ENCODE peak calls at places on chromosomes 16 and 17, in five cellular contexts. O, K, T, A and J are unnamed samples.

GRCh38 chr16:89721644-89722391 is 481 bp downstream of the ZNF276 start:
- DNase-seq in T (peak), A (peak), O (peak), K (peak), J (no peak)

GRCh38 chr16:27232061-27232841 is 28.9 kb downstream of the KDM8 start:
- DNase-seq in A (no peak), O (peak), T (no peak), K (no peak), J (no peak)

GRCh38 chr17:1714488-1714979 is 4.4 kb upstream of the TLCD2 start:
- DNase-seq in O (no peak), T (peak), A (peak), K (peak), J (peak)

GRCh38 chr16:80231118-80231515 is 309.7 kb upstream of the DYNLRB2 start:
- DNase-seq in T (peak), O (no peak), A (peak), K (peak), J (no peak)

GRCh38 chr17:28227278-28228108 is 91.5 kb upstream of the TMEM97 start:
- DNase-seq in T (no peak), A (no peak), O (peak), K (peak), J (no peak)

GRCh38 chr17:31511176-31511540 is 119.7 kb downstream of the RAB11FIP4 start:
- DNase-seq in A (no peak), T (no peak), O (no peak), K (no peak), J (no peak)

GRCh38 chr17:29588017-29588557 is 1.4 kb downstream of the GIT1 start:
- DNase-seq in A (no peak), K (no peak), T (no peak), O (no peak), J (no peak)

GRCh38 chr17:37134050-37134449 is 185.3 kb downstream of the AATF start:
- DNase-seq in A (no peak), O (no peak), K (no peak), T (peak), J (no peak)

GRCh38 chr16:81293909-81294802 is 20.6 kb upstream of the GAN start:
- DNase-seq in O (no peak), A (no peak), K (no peak), T (peak), J (no peak)

GRCh38 chr16:58366247-58367031 is 25.8 kb upstream of the GINS3 start:
- DNase-seq in A (peak), K (peak), T (peak), O (no peak), J (peak)

GRCh38 chr16:13552062-13552959 is 367.6 kb upstream of the ERCC4 start:
- DNase-seq in K (no peak), A (no peak), T (no peak), O (no peak), J (no peak)

GRCh38 chr17:32127156-32127897 is 15.0 kb upstream of the RHOT1 start:
- DNase-seq in K (peak), O (peak), A (peak), T (peak), J (no peak)

GRCh38 chr16:5069048-5069447 is 2.6 kb upstream of the ALG1 start:
- DNase-seq in K (no peak), T (no peak), A (no peak), O (no peak), J (no peak)

GRCh38 chr16:11414815-11415775 is 69.8 kb downstream of the RMI2 start:
- DNase-seq in K (no peak), A (no peak), T (no peak), O (no peak), J (no peak)

GRCh38 chr16:47604306-47604705 is 143.2 kb downstream of the PHKB start:
- DNase-seq in A (peak), T (no peak), K (no peak), O (no peak), J (no peak)

GRCh38 chr16:77336637-77337036 is 98.2 kb downstream of the ADAMTS18 start:
- DNase-seq in T (no peak), O (no peak), K (peak), A (no peak), J (no peak)

GRCh38 chr16:61831351-61831933 is 204.8 kb downstream of the CDH8 start:
- DNase-seq in A (peak), O (no peak), T (no peak), K (no peak), J (no peak)

GRCh38 chr17:50840311-50840851 is 5.0 kb downstream of the WFIKKN2 start:
- DNase-seq in O (no peak), A (no peak), K (no peak), T (no peak), J (no peak)

GRCh38 chr17:2173005-2173404 is 118.1 kb downstream of the HIC1 start:
- DNase-seq in K (peak), A (peak), O (no peak), T (peak), J (no peak)

GRCh38 chr17:4520881-4521600 is 22.4 kb downstream of the SPNS2 start:
- DNase-seq in O (no peak), A (peak), K (no peak), T (peak), J (peak)

GRCh38 chr17:59026176-59026939 is 80.3 kb downstream of the TRIM37 start:
- DNase-seq in A (no peak), O (no peak), T (no peak), K (no peak), J (no peak)

GRCh38 chr16:77840623-77841274 is 52.4 kb downstream of the VAT1L start:
- DNase-seq in A (peak), T (peak), K (peak), O (no peak), J (no peak)

GRCh38 chr17:39018267-39019134 is 51.3 kb upstream of the FBXO47 start:
- DNase-seq in K (no peak), A (no peak), T (no peak), O (no peak), J (no peak)

GRCh38 chr16:11497851-11498289 is 88.8 kb downstream of the LITAF start:
- DNase-seq in A (peak), K (peak), T (peak), O (no peak), J (no peak)

DNA sequence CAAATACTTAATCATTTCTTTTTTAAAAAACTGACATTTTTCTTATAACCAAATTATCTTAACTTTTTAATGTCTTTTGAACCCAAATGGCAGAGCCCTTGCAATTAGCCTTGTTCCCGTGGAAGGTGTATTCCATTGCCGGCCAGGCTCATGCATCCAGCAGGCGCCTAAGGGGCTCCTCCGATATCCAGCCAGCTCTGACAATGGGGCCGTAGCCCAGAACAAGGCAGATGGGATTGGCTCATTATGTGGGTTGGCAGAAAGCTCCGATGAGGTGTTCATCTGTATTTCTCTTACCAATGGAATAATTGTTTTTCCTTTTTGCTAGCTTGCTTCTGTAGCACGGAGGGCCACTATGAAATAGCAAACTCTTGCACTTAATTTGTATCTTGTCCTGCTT is 208.2 kb upstream of the CHMP6 start:
- DNase-seq in O (no peak), K (no peak), T (no peak), A (peak), J (no peak)
- H3K4me3 ChIP-seq in O (no peak), K (no peak), T (no peak), A (no peak), J (no peak)

DNA sequence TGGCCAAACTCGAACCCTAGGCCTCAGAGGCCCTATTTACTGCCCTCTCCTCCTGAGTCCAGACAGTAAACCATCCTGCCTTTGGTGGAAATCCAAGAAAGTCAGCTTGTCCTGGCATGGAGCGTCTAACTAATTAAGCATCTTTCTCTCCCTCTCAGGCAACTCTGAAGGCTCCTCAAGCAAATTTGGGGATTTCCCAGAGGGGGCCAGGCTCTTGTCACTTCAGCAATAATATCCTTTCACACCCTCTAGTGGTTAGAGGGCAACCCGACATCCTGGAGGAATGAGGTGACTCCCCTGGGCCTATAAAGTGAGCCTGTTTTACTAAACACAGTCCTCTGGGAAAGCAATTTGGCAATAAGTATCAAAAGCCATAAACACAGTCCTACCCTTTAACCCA is 60.4 kb downstream of the NOG start:
- DNase-seq in T (peak), O (peak), A (peak), K (peak), J (peak)
- TF ChIP-seq CTCF in T (peak), O (peak), A (peak), K (peak), J (peak)

DNA sequence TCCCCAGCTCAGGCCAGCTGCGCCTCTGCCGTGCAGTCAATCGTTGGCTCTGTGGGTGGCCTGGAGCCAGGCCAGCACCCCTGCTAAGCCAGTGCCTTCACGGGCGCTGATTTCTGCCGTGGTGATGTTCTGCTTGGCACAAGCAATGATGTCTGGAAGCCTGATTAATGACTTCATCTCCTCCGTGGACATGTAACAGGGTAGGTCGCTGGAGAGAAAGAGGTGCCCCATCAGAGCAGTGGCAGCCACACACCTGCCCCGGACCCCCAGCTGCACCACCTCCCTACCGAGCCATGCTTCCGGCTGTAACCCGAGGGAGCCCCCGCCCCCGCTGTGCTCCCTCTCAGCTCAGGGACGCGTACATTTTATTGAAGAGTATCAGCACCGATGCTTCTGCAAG is 1.9 kb downstream of the ARL16 start:
- DNase-seq in K (no peak), T (no peak), A (no peak), O (no peak), J (peak)
- H3K4me3 ChIP-seq in K (no peak), T (no peak), A (no peak), O (no peak), J (peak)

DNA sequence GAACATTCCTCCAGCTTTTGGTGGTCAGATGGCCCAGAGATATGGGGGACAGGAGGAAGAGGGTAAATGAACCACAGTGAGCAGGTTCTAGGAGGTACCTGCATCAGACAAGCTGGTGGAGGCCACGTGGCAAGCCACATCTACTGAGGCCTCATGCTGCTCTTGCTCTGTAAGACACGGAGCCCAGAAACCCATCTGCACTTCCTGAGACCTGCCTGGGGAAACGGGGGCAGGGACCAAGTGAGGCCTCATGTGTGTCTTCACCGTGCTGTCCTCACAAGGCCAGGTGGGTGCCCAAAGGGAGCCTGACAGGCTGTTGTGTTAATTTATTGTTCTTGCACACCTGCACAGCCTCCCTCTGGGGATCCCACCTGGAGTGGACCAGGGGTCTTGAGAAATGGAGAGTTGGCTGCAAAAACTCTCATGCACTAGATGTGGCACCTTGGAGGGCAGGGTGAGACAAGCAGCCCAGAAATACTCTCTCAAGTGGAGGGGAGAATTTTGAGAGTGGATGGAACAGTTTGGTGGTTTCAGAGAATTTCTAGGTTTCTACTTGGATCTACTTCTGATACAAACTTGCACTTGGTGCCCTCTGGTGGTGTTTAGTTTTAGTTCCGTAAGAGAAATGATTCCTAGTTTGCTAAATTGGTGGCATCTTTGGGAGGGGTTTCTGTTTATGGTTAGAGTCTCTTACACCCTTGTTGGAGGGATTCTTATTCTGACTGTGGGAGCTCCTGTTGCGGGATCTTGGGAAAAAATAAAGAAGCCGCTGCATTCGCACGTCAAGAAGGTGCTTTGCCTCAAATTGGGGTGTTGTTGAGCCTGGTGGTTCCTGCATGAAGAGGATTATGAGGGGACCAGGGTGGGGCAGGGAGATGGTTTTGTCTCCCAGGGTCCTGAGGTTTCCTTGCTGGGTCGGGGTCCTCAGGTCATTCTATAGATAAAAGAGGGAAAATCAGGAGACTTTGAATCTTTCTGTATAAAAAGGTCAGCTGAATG is 47.5 kb downstream of the SLC6A2 start:
- DNase-seq in A (peak), O (no peak), K (peak), T (peak), J (peak)
- TF ChIP-seq CTCF in A (peak), O (no peak), K (peak), T (peak), J (peak)

DNA sequence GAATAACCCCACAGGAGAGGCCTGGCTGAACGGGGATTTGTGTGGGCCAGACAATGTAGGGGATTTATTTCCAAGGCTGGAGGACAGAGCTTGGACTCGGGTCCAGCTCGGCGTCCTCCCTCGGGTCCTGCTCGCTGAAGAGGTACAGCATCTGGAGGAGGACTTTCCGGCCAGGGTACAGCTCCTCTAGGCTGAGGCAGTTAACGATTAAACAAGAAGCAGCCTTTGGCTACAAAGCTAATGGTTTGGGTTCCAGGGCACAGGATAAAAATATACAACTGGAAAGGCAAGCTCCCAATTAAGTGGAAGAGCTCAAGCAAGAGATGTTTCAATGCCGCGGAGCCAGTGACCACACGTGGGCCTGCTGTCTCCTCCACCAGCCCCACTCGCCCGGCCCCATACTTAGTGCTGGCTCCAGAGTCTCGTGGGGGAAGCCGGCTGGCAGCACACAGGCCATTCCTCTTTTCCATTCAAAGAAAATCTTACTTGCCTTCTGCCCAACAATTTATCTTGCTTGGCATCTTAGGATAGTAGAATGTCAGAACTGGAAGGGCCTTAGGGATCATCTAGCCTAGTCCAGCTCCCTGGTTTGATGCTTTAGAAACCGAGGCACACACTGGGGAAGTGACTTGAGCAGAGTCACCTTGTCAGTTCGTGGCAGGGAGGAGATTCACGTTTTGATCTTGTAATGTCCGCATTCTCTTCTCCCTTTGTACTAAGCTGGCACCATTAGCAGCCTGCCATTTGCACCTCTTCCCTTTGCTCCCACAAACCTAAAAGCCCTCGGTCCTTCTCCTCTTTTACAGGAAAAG is 85.9 kb upstream of the TBX2 start:
- DNase-seq in A (no peak), K (no peak), O (no peak), T (no peak), J (no peak)
- H3K4me3 ChIP-seq in A (no peak), K (no peak), O (no peak), T (no peak), J (no peak)

DNA sequence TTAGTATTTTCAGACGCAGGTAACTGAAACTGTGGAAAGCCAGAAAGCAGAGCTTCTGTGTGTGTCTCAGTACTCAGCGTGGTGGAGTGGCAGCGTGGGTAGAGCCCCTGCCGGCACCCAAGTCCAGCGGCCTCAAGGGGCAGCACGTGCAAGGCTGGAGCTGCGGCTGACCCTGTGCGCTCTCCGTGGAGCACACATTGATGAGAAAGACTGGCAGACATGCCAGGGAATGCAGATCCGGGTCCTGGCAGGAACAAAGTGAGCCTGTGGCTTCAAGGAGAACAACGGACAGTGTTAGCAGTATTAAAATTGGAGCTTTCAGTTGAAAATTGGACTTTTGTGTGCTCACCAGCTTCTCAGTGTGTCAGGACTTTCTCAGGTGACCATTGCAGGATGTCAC is 23.3 kb downstream of the ZC3H18 start:
- DNase-seq in K (no peak), O (no peak), T (no peak), A (no peak), J (no peak)
- TF ChIP-seq CTCF in K (peak), O (no peak), T (no peak), A (no peak), J (no peak)

DNA sequence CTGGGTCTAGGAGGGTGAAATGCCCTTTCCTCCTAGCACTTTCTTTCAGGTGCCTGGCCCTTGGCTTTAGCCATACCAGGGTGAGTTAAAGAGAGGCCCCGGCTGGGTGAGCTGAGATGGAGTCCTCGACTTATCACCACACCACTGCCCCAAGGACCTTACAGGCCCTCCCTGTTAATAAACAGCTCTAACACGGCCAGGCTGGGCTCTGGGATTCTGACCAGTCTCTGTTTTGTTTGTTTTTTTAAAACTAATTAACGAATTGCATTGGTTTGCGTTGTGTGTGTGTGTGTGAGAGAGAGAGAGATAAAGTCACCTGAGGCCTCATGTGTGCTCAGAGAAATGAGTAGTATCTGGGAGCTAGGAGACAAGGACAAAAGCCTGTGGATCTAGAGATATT is 14.3 kb downstream of the MYL4 start:
- DNase-seq in A (no peak), T (no peak), O (no peak), K (no peak), J (no peak)
- H3K4me3 ChIP-seq in A (no peak), T (no peak), O (no peak), K (no peak), J (no peak)

GRCh38 chr17:73625006-73625405 is 19.2 kb downstream of the SDK2 start:
- DNase-seq in K (no peak), A (no peak), O (no peak), T (no peak), J (no peak)

GRCh38 chr17:73622381-73622780 is 21.9 kb downstream of the SDK2 start:
- DNase-seq in T (no peak), A (no peak), K (no peak), O (no peak), J (no peak)

GRCh38 chr17:73624496-73624988 is 19.7 kb downstream of the SDK2 start:
- DNase-seq in A (no peak), K (no peak), O (no peak), T (no peak), J (no peak)

GRCh38 chr17:73621685-73622084 is 22.6 kb downstream of the SDK2 start:
- DNase-seq in A (no peak), O (no peak), T (no peak), K (no peak), J (no peak)

GRCh38 chr17:73623247-73623646 is 21.0 kb downstream of the SDK2 start:
- DNase-seq in A (no peak), O (no peak), T (no peak), K (no peak), J (no peak)
- TF ChIP-seq CTCF in A (no peak), O (no peak), T (no peak), K (no peak), J (no peak)

GRCh38 chr16:2785101-2785991 is 2.0 kb downstream of the PRSS33 start:
- DNase-seq in A (no peak), K (no peak), T (no peak), O (no peak), J (no peak)
- H3K4me3 ChIP-seq in A (no peak), K (no peak), T (no peak), O (no peak), J (peak)